ENCODE peak calls at places on chromosomes 1 and 21, in eight cellular contexts. V, A, X, I, S, K, O and Z are unnamed samples.
A peak's percentile ranks its signal among the peaks of the same experiment; 100 is the strongest.

GRCh38 chr1:119363162-119363561 is 5.4 kb upstream of the HAO2 start:
- DNase-seq in V (no peak), A (no peak), X (no peak), I (no peak), S (no peak), K (no peak), O (no peak), Z (no peak)

GRCh38 chr1:14367444-14367843 is 231.0 kb upstream of the KAZN start:
- DNase-seq in V (no peak), A (no peak), X (no peak), I (no peak), S (no peak), K (no peak), O (no peak), Z (no peak)

GRCh38 chr1:996851-997727 is 2.8 kb downstream of the HES4 start:
- DNase-seq in V (no peak), A (no peak), X (no peak), I (peak; percentile 18), S (no peak), K (peak; percentile 47), O (no peak), Z (no peak)

GRCh38 chr1:69739181-69739580 is 171.5 kb downstream of the LRRC7 start:
- DNase-seq in V (no peak), A (no peak), X (peak; percentile 31), I (no peak), S (no peak), K (peak; percentile 30), O (no peak), Z (no peak)

GRCh38 chr1:177278626-177279390 is 108.0 kb downstream of the BRINP2 start:
- DNase-seq in V (no peak), A (no peak), X (peak; percentile 70), I (peak; percentile 48), S (peak; percentile 55), K (peak; percentile 7), O (peak; percentile 45), Z (no peak)

GRCh38 chr1:16374266-16374665 is 7.2 kb downstream of the SZRD1 start:
- DNase-seq in V (no peak), A (no peak), X (no peak), I (no peak), S (no peak), K (no peak), O (no peak), Z (no peak)

GRCh38 chr21:25767921-25768320 is 33.1 kb downstream of the GABPA start:
- DNase-seq in V (no peak), A (no peak), X (no peak), I (no peak), S (no peak), K (no peak), O (no peak), Z (no peak)

GRCh38 chr21:45032977-45033705 is 41.2 kb upstream of the ADARB1 start:
- DNase-seq in V (no peak), A (no peak), X (no peak), I (peak; percentile 23), S (no peak), K (no peak), O (no peak), Z (no peak)

GRCh38 chr1:245683377-245683716 is 528.6 kb downstream of the KIF26B start:
- DNase-seq in V (peak; percentile 51), A (no peak), X (no peak), I (no peak), S (no peak), K (no peak), O (no peak), Z (no peak)

GRCh38 chr1:175204285-175204684 is 11.7 kb upstream of the KIAA0040 start:
- DNase-seq in V (no peak), A (no peak), X (no peak), I (no peak), S (no peak), K (no peak), O (no peak), Z (no peak)

GRCh38 chr1:170871868-170872267 is 63.5 kb upstream of the MROH9 start:
- DNase-seq in V (no peak), A (no peak), X (no peak), I (no peak), S (no peak), K (no peak), O (no peak), Z (no peak)
- H2AFZ ChIP-seq in V (no peak overlapping the region), A (no peak overlapping the region), X (peak overlapping the region; percentile 37), I (no peak overlapping the region), S (no peak overlapping the region), K (no peak overlapping the region), O (no peak overlapping the region), Z (no peak overlapping the region)

DNA sequence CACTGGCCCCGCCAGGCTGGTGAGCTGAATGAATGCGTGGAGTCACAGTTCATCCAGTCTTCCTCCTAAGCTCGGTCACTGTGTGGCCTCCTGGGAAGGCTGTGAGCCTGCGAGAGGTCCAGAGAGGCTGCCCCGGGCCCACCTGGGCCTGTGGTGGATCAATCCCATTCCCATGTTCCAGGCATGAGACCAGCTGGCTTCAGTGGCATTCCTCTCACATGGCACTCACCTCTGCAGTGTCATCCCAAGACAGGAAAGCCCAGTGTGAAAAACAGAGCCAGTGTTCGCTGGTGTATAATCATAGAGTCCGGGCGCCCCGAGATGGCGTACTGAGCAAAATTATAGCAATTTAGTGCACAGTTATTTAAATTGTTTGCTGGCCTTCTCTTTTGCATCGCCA is 37.6 kb upstream of the EPHA8 start:
- DNase-seq in V (no peak), A (no peak), X (no peak), I (no peak), S (no peak), K (no peak), O (no peak), Z (no peak)
- H3K36me3 ChIP-seq in V (no peaks in the 10 kb centered on the region), A (no peaks in the 10 kb centered on the region), X (peaks cover 7% of the 10 kb centered on the region), I (no peaks in the 10 kb centered on the region), S (no peaks in the 10 kb centered on the region), K (peaks cover 11% of the 10 kb centered on the region), O (peaks cover 42% of the 10 kb centered on the region), Z (peaks cover 34% of the 10 kb centered on the region)

GRCh38 chr1:26233903-26234643 is at the start of gene CEP85:
- DNase-seq in V (peak; percentile 99), A (peak; percentile 98), X (peak; percentile 94), I (peak; percentile 100), S (peak; percentile 99), K (peak; percentile 99), O (peak; percentile 96), Z (peak; percentile 98)
- H2AFZ ChIP-seq in V (peak within 1 kb of the TSS; percentile 100), A (peak within 1 kb of the TSS; percentile 97), X (peak within 1 kb of the TSS; percentile 99), I (peak within 1 kb of the TSS; percentile 94), S (peak within 1 kb of the TSS; percentile 96), K (peak within 1 kb of the TSS; percentile 98), O (peak within 1 kb of the TSS; percentile 99), Z (peak within 1 kb of the TSS; percentile 92)

GRCh38 chr1:88935522-88936222 is 44.3 kb upstream of the GTF2B start:
- DNase-seq in V (peak; percentile 72), A (peak; percentile 47), X (peak; percentile 30), I (peak; percentile 56), S (peak; percentile 54), K (peak; percentile 45), O (peak; percentile 52), Z (peak; percentile 59)
- H3K36me3 ChIP-seq in V (peaks cover 44% of the 10 kb centered on the region), A (no peaks in the 10 kb centered on the region), X (peaks cover 10% of the 10 kb centered on the region), I (no peaks in the 10 kb centered on the region), S (peaks cover 32% of the 10 kb centered on the region), K (peaks cover 22% of the 10 kb centered on the region), O (peaks cover 26% of the 10 kb centered on the region), Z (peaks cover 53% of the 10 kb centered on the region)

GRCh38 chr1:97820470-97821188 is 100.2 kb downstream of the DPYD start:
- DNase-seq in V (peak; percentile 85), A (peak; percentile 42), X (peak; percentile 41), I (peak; percentile 31), S (peak; percentile 47), K (peak; percentile 40), O (peak; percentile 58), Z (peak; percentile 37)
- H2AFZ ChIP-seq in V (no peak overlapping the region), A (no peak overlapping the region), X (no peak overlapping the region), I (no peak overlapping the region), S (no peak overlapping the region), K (no peak overlapping the region), O (no peak overlapping the region), Z (no peak overlapping the region)

DNA sequence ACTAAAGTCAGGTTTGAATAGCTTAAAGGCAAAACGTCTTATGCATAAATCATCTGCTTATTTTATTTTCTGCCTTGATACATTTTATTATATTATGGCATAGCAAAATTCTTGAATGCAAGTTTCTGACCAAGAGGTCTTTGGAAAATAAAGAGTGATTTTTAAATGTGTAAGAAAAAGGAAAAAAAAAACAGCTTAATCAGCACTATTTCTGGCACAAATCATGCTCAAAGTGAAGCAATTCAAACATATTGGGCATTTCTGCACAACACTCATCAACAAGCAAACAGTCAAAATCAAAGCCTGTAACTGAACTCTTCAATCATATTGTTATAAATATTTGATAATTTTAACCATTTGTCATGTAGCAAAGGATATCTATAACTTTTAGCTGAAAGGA is 250.9 kb downstream of the PTPRC start:
- DNase-seq in V (no peak), A (no peak), X (no peak), I (no peak), S (no peak), K (no peak), O (no peak), Z (no peak)
- H3K36me3 ChIP-seq in V (peaks cover 4% of the 10 kb centered on the region), A (no peaks in the 10 kb centered on the region), X (no peaks in the 10 kb centered on the region), I (no peaks in the 10 kb centered on the region), S (no peaks in the 10 kb centered on the region), K (no peaks in the 10 kb centered on the region), O (peaks cover under 1% of the 10 kb centered on the region), Z (peaks cover 10% of the 10 kb centered on the region)

GRCh38 chr1:118184737-118185082 is 318 bp downstream of the SPAG17 start:
- DNase-seq in V (no peak), A (no peak), X (peak; percentile 6), I (peak; percentile 37), S (no peak), K (peak; percentile 66), O (no peak), Z (no peak)
- H2AFZ ChIP-seq in V (no peak overlapping the region), A (no peak overlapping the region), X (peak overlapping the region; percentile 3), I (peak overlapping the region; percentile 88), S (peak overlapping the region; percentile 87), K (peak overlapping the region; percentile 80), O (peak overlapping the region; percentile 90), Z (no peak overlapping the region)